ENCODE peak calls at places on chromosomes 16 and 17, in eight cellular contexts. T is cardiac muscle cell, L is activated B cell treated with CpG ODN at 0.5 μM for 24 hours, Z is AG04450, C is mesothelial cell of epicardium, W is vagina, O is brain microvascular endothelial cell, N is epithelial cell of esophagus. H is an unnamed sample.

GRCh38 chr16:85422374-85423185 is 190.5 kb upstream of the GSE1 start:
- DNase-seq in C (peak), L (peak), O (no peak), W (no peak), T (peak), N (peak), Z (no peak), H (no peak)

GRCh38 chr17:69523252-69523861 is 108.9 kb downstream of the MAP2K6 start:
- DNase-seq in O (peak), T (peak), C (no peak), Z (peak), L (no peak), N (peak), W (no peak), H (no peak)

GRCh38 chr16:23874613-23875294 is 39.0 kb downstream of the PRKCB start:
- DNase-seq in W (no peak), T (no peak), L (no peak), Z (no peak), N (peak), O (no peak), C (no peak), H (peak)

GRCh38 chr16:70804153-70804728 is 3.3 kb upstream of the VAC14 start:
- DNase-seq in L (no peak), T (no peak), O (peak), W (no peak), N (peak), C (no peak), Z (peak), H (peak)

GRCh38 chr17:77881545-77881944 is 77.0 kb upstream of the TNRC6C start:
- DNase-seq in W (no peak), L (peak), N (no peak), T (no peak), O (peak), Z (no peak), C (no peak), H (no peak)

GRCh38 chr16:55418586-55418985 is 60.4 kb upstream of the MMP2 start:
- DNase-seq in N (peak), C (no peak), W (no peak), O (peak), L (no peak), T (peak), Z (no peak), H (no peak)

GRCh38 chr16:61654962-61655361 is 381.3 kb downstream of the CDH8 start:
- DNase-seq in O (no peak), L (no peak), Z (no peak), W (no peak), T (no peak), C (no peak), N (no peak), H (no peak)

GRCh38 chr17:77383613-77384608 is 243.1 kb downstream of the SEC14L1 start:
- DNase-seq in W (no peak), C (no peak), N (peak), Z (no peak), L (no peak), T (no peak), O (no peak), H (no peak)

GRCh38 chr17:29390856-29391631 is 881 bp downstream of the TAOK1 start:
- DNase-seq in O (peak), W (no peak), N (peak), T (peak), L (no peak), Z (no peak), C (peak), H (no peak)

GRCh38 chr16:7313170-7313569 is 19.5 kb upstream of the RBFOX1 start:
- DNase-seq in T (peak), W (no peak), O (no peak), N (no peak), C (no peak), Z (no peak), L (no peak), H (no peak)

GRCh38 chr16:1331712-1332617 is 1.5 kb upstream of the BAIAP3 start:
- DNase-seq in N (peak), C (no peak), Z (no peak), L (peak), W (no peak), T (no peak), O (peak), H (no peak)

GRCh38 chr17:66978514-66979061 is 14.1 kb downstream of the CACNG4 start:
- DNase-seq in O (no peak), Z (no peak), L (no peak), N (no peak), T (no peak), W (no peak), C (no peak), H (no peak)

GRCh38 chr17:8705427-8705826 is 39.2 kb downstream of the CCDC42 start:
- DNase-seq in Z (no peak), O (no peak), W (no peak), T (no peak), L (no peak), N (no peak), C (no peak), H (no peak)

GRCh38 chr16:57732011-57732410 is 3.6 kb upstream of the KATNB1 start:
- DNase-seq in T (no peak), C (no peak), Z (no peak), N (peak), O (no peak), L (no peak), W (no peak), H (no peak)

GRCh38 chr17:34365340-34365739 is 2.3 kb upstream of the CCL1 start:
- DNase-seq in O (no peak), C (no peak), N (no peak), Z (no peak), T (no peak), W (no peak), L (no peak), H (no peak)

GRCh38 chr17:77145635-77146632 is 5.2 kb downstream of the SEC14L1 start:
- DNase-seq in O (peak), N (peak), L (no peak), T (peak), C (no peak), Z (no peak), W (no peak), H (no peak)

GRCh38 chr16:86466695-86467406 is 43.5 kb upstream of the FOXF1 start:
- DNase-seq in W (no peak), Z (peak), O (no peak), L (no peak), C (no peak), N (no peak), T (no peak), H (no peak)

GRCh38 chr16:78128920-78129319 is 29.5 kb downstream of the WWOX start:
- DNase-seq in L (no peak), W (no peak), T (no peak), N (no peak), C (no peak), O (no peak), Z (no peak), H (no peak)

GRCh38 chr16:13772782-13773181 is 147.2 kb upstream of the ERCC4 start:
- DNase-seq in O (no peak), L (no peak), Z (no peak), W (no peak), T (no peak), C (no peak), N (no peak), H (no peak)

GRCh38 chr17:43042025-43042424 is 17.0 kb downstream of the RND2 start:
- DNase-seq in N (no peak), W (no peak), T (no peak), L (no peak), O (no peak), Z (no peak), C (no peak), H (no peak)

GRCh38 chr16:3262517-3262916 is 6.1 kb upstream of the MEFV start:
- DNase-seq in Z (no peak), L (no peak), O (no peak), N (no peak), C (no peak), T (no peak), W (no peak), H (no peak)

GRCh38 chr16:3259829-3260228 is 3.4 kb upstream of the MEFV start:
- DNase-seq in W (no peak), N (peak), O (no peak), L (no peak), T (no peak), C (no peak), Z (no peak), H (no peak)

GRCh38 chr16:3266873-3267537 is 10.6 kb upstream of the MEFV start:
- DNase-seq in N (peak), C (no peak), O (peak), Z (no peak), T (peak), W (no peak), L (no peak), H (no peak)

GRCh38 chr16:3268294-3268693 is 11.9 kb upstream of the MEFV start:
- DNase-seq in L (no peak), Z (no peak), W (no peak), N (no peak), C (no peak), O (no peak), T (no peak), H (no peak)

GRCh38 chr16:3264137-3265036 is 8.0 kb upstream of the MEFV start:
- DNase-seq in L (peak), W (peak), T (peak), Z (peak), C (peak), N (peak), O (peak), H (peak)
- TF ChIP-seq CTCF in L (no peak), W (no peak), T (peak), Z (peak), C (no peak), N (peak), O (peak), H (peak)

DNA sequence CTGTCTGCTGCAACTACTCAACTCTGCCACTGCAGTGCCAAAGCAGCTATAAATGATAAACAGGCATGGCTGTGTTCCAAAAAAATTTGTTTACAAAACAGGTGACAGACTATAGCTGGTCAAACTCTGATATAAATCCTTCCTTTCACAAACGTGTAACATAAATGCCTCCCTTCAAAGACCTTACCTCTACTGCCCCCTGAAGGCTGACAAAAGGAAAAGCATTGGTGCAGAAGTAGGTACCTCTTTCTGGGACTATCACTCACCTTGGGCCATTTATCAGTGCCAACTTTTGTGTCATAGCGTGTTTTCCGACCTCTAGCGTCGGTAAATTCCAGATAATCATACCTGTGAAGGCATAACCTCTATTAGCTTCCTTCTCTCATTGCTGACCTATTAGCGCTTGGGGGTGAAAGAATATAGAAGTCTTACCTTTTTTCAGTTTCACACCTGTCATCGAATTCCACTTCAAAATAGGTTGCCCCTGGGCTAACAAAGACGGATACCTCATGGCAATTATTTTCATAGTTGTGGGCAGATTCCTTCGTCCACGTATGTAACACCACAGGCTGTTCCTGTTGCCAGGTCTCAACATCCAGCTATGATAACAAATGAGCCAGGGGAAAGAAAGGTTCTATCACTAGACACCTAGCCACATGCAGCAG is 67.9 kb downstream of the ZZEF1 start:
- DNase-seq in C (no peak), L (no peak), T (peak), W (no peak), N (peak), O (no peak), Z (peak), H (no peak)
- TF ChIP-seq CTCF in C (peak), L (no peak), T (peak), W (no peak), N (peak), O (peak), Z (peak), H (peak)

GRCh38 chr16:27747946-27748345 is 198.0 kb downstream of the KATNIP start:
- DNase-seq in C (no peak), L (no peak), Z (no peak), O (no peak), N (no peak), W (no peak), T (no peak), H (no peak)

GRCh38 chr16:27749547-27749875 is 199.6 kb downstream of the KATNIP start:
- DNase-seq in C (no peak), T (no peak), L (no peak), Z (no peak), W (no peak), O (no peak), N (no peak), H (no peak)

GRCh38 chr16:27749946-27750345 is 200.0 kb downstream of the KATNIP start:
- DNase-seq in O (no peak), L (no peak), N (no peak), Z (no peak), C (no peak), T (no peak), W (no peak), H (no peak)

GRCh38 chr16:27751676-27752075 is 201.7 kb downstream of the KATNIP start:
- DNase-seq in L (no peak), N (no peak), O (no peak), T (no peak), Z (no peak), C (no peak), W (no peak), H (no peak)

GRCh38 chr16:27748868-27749546 is 199.1 kb downstream of the KATNIP start:
- DNase-seq in T (peak), C (no peak), N (peak), L (no peak), Z (peak), O (peak), W (no peak), H (no peak)
- TF ChIP-seq CTCF in T (peak), C (no peak), N (no peak), L (no peak), Z (peak), O (peak), W (no peak), H (no peak)

GRCh38 chr17:46857600-46857999 is 6.2 kb downstream of the WNT9B start:
- DNase-seq in L (no peak), O (no peak), C (no peak), W (no peak), Z (no peak), N (no peak), T (no peak), H (no peak)
- TF ChIP-seq CTCF in L (no peak), O (no peak), C (no peak), W (no peak), Z (no peak), N (no peak), T (no peak), H (no peak)

GRCh38 chr16:69106491-69107291 is 1.2 kb downstream of the HAS3 start:
- DNase-seq in N (no peak), W (no peak), O (no peak), L (no peak), T (peak), C (no peak), Z (no peak), H (no peak)
- TF ChIP-seq CTCF in N (no peak), W (no peak), O (no peak), L (no peak), T (no peak), C (no peak), Z (no peak), H (no peak)

GRCh38 chr16:67457611-67458010 is 23.3 kb downstream of the ATP6V0D1 start:
- DNase-seq in N (no peak), W (no peak), T (no peak), Z (no peak), O (no peak), C (no peak), L (no peak), H (no peak)

GRCh38 chr16:67458121-67458641 is 22.8 kb downstream of the ATP6V0D1 start:
- DNase-seq in T (no peak), C (no peak), N (no peak), O (no peak), W (no peak), Z (no peak), L (no peak), H (no peak)

GRCh38 chr16:67454104-67454503 is 23.2 kb downstream of the HSD11B2 start:
- DNase-seq in N (no peak), Z (no peak), O (no peak), C (no peak), L (no peak), T (no peak), W (no peak), H (no peak)

GRCh38 chr16:67454852-67455251 is 23.9 kb downstream of the HSD11B2 start:
- DNase-seq in C (no peak), O (no peak), T (no peak), W (no peak), L (no peak), N (no peak), Z (no peak), H (no peak)

GRCh38 chr16:67456383-67457140 is 24.4 kb downstream of the ATP6V0D1 start:
- DNase-seq in Z (no peak), W (no peak), N (peak), T (no peak), O (peak), C (no peak), L (no peak), H (no peak)
- TF ChIP-seq CTCF in Z (peak), W (peak), N (peak), T (peak), O (peak), C (no peak), L (no peak), H (peak)

GRCh38 chr17:11384131-11384530 is 143.1 kb downstream of the SHISA6 start:
- DNase-seq in N (no peak), O (no peak), W (no peak), Z (no peak), T (no peak), L (no peak), C (no peak), H (no peak)
- TF ChIP-seq CTCF in N (no peak), O (no peak), W (no peak), Z (no peak), T (no peak), L (no peak), C (no peak), H (no peak)